ENCODE peak calls at places on chromosome 15, in six cellular contexts. P is HL-60, M is sigmoid colon, S is GM23338, K is prostate gland, V is esophagus muscularis mucosa. F is an unnamed sample.

GRCh38 chr15:62945063-62945462 is 97.5 kb upstream of the TPM1 start:
- DNase-seq in V (no peak), M (peak; percentile 54), P (no peak), S (no peak), K (no peak), F (no peak)

GRCh38 chr15:37095993-37096877 is 4.1 kb downstream of the MEIS2 start:
- DNase-seq in S (peak; percentile 52), P (no peak), M (peak; percentile 81), V (no peak), K (no peak), F (no peak)

GRCh38 chr15:34584321-34584668 is 844 bp upstream of the GOLGA8B start:
- DNase-seq in K (no peak), M (no peak), S (peak; percentile 22), P (no peak), V (no peak), F (no peak)

GRCh38 chr15:99209326-99209725 is 40.1 kb downstream of the TTC23 start:
- DNase-seq in V (no peak), M (no peak), S (no peak), P (no peak), K (no peak), F (no peak)

GRCh38 chr15:67144609-67145306 is 79.4 kb downstream of the SMAD3 start:
- DNase-seq in P (peak; percentile 64), M (peak; percentile 45), V (no peak), S (peak; percentile 78), K (no peak), F (no peak)

GRCh38 chr15:74907277-74907870 is 723 bp upstream of the FAM219B start:
- DNase-seq in S (no peak), K (no peak), M (no peak), V (no peak), P (no peak), F (no peak)

GRCh38 chr15:77187751-77188464 is 117.0 kb upstream of the TSPAN3 start:
- DNase-seq in P (peak; percentile 38), K (no peak), M (no peak), V (no peak), S (no peak), F (no peak)

GRCh38 chr15:25844542-25844941 is 18.6 kb downstream of the ATP10A start:
- DNase-seq in K (no peak), P (no peak), S (no peak), M (no peak), V (peak; percentile 88), F (no peak)

GRCh38 chr15:83092309-83092976 is 15.0 kb upstream of the TM6SF1 start:
- DNase-seq in M (peak; percentile 73), K (no peak), V (no peak), P (peak; percentile 28), S (no peak), F (no peak)

GRCh38 chr15:45114751-45115085 is 592 bp downstream of the DUOXA2 start:
- DNase-seq in P (no peak), S (no peak), K (no peak), M (no peak), V (no peak), F (no peak)

GRCh38 chr15:68224546-68225250 is 4.8 kb downstream of the CLN6 start:
- DNase-seq in V (peak; percentile 72), K (peak; percentile 1), M (no peak), S (no peak), P (peak; percentile 60), F (peak; percentile 58)

GRCh38 chr15:99051308-99051707 is 43.7 kb upstream of the PGPEP1L start:
- DNase-seq in K (no peak), M (no peak), P (no peak), V (peak; percentile 70), S (no peak), F (peak; percentile 40)

GRCh38 chr15:23823508-23823907 is 136.4 kb upstream of the NDN start:
- DNase-seq in V (no peak), K (no peak), S (peak; percentile 88), M (no peak), P (no peak), F (no peak)

GRCh38 chr15:66252411-66253295 is 897 bp downstream of the MEGF11 start:
- DNase-seq in K (peak; percentile 33), P (no peak), S (peak; percentile 78), M (peak; percentile 70), V (no peak), F (no peak)

GRCh38 chr15:94075349-94075748 is 156.0 kb upstream of the MCTP2 start:
- DNase-seq in K (no peak), V (peak; percentile 95), M (peak; percentile 94), P (no peak), S (no peak), F (peak; percentile 87)

GRCh38 chr15:29968099-29968892 is 114.5 kb upstream of the GOLGA8J start:
- DNase-seq in P (peak; percentile 0), K (no peak), M (no peak), V (no peak), S (peak; percentile 60), F (no peak)

GRCh38 chr15:33201376-33202189 is 7.1 kb upstream of the FMN1 start:
- DNase-seq in M (no peak), S (peak; percentile 77), P (peak; percentile 35), V (peak; percentile 89), K (no peak), F (no peak)

GRCh38 chr15:84653584-84653909 is 536 bp downstream of the WDR73 start:
- DNase-seq in S (no peak), K (no peak), M (no peak), P (no peak), V (no peak), F (no peak)

GRCh38 chr15:76566276-76566675 is 229.7 kb downstream of the ISL2 start:
- DNase-seq in K (no peak), M (no peak), V (no peak), P (no peak), S (no peak), F (no peak)

GRCh38 chr15:59762558-59762957 is 73.4 kb upstream of the BNIP2 start:
- DNase-seq in V (no peak), P (no peak), K (no peak), M (no peak), S (peak; percentile 64), F (no peak)

GRCh38 chr15:28922712-28923012 is 36.9 kb downstream of the APBA2 start:
- DNase-seq in K (no peak), M (no peak), S (no peak), P (no peak), V (no peak), F (peak; percentile 40)

GRCh38 chr15:101795455-101795854 is 7.9 kb upstream of the OR4F6 start:
- DNase-seq in S (no peak), V (no peak), P (no peak), K (no peak), M (no peak), F (no peak)

GRCh38 chr15:48602358-48603122 is 43.0 kb downstream of the FBN1 start:
- DNase-seq in P (no peak), V (no peak), S (peak; percentile 8), M (no peak), K (no peak), F (no peak)

GRCh38 chr15:86773766-86774165 is 694.1 kb downstream of the AGBL1 start:
- DNase-seq in M (no peak), K (no peak), V (no peak), S (peak; percentile 1), P (no peak), F (no peak)

GRCh38 chr15:45573961-45574629 is 13.1 kb upstream of the BLOC1S6 start:
- DNase-seq in K (no peak), M (no peak), V (no peak), S (peak; percentile 70), P (no peak), F (no peak)

GRCh38 chr15:52682776-52683175 is 3.6 kb upstream of the ATOSA start:
- DNase-seq in M (no peak), V (no peak), S (no peak), K (no peak), P (no peak), F (no peak)

GRCh38 chr15:32852771-32853170 is 135.0 kb downstream of the GREM1 start:
- DNase-seq in P (no peak), K (no peak), V (no peak), S (no peak), M (no peak), F (no peak)

GRCh38 chr15:34648335-34648631 is 64.8 kb upstream of the GOLGA8B start:
- DNase-seq in P (no peak), V (no peak), K (no peak), S (no peak), M (no peak), F (no peak)

GRCh38 chr15:40914486-40914885 is 14.7 kb upstream of the DLL4 start:
- DNase-seq in S (peak; percentile 63), K (no peak), V (no peak), P (no peak), M (no peak), F (no peak)
- TF ChIP-seq CTCF in S (peak; percentile 63), K (no peak), V (no peak), P (no peak), M (no peak), F (no peak)

GRCh38 chr15:89115547-89115946 is 27.3 kb downstream of the ABHD2 start:
- DNase-seq in S (peak; percentile 50), M (no peak), V (no peak), K (peak; percentile 73), P (no peak), F (no peak)
- TF ChIP-seq POLR2AphosphoS5 in S (no peak), M (no peak), V (no peak), K (peak; percentile 76), P (no peak), F (no peak)

GRCh38 chr15:65081758-65082157 is 5.2 kb downstream of the KBTBD13 start:
- DNase-seq in M (no peak), P (no peak), S (no peak), V (no peak), K (no peak), F (no peak)
- H3K27ac ChIP-seq in M (peak overlapping the region; percentile 61), P (no peak overlapping the region), S (no peak overlapping the region), V (peak overlapping the region; percentile 96), K (peak overlapping the region; percentile 49), F (no peak overlapping the region)

DNA sequence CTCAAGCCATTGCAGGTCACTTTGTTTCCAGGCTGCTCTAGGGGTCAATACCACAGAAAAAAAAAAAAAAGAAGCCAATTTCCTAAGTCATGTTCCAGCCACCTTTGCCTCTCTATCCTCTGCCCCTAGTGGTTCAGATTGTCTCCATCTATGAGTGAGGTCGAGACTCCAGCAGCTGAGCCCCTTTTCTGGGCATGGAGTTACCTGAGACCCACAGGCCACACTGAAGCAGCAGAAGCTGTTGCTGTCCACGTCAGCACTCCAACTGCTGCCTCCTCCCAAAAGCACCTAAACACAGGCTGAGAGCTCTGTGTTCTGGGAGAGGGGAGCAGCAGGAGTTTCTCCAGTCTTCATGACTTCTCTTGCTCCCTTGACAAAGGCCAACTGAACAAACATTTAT is 355.7 kb downstream of the RSL24D1 start:
- DNase-seq in K (no peak), S (peak; percentile 24), P (no peak), M (no peak), V (no peak), F (no peak)
- TF ChIP-seq CTCF in K (no peak), S (no peak), P (no peak), M (no peak), V (no peak), F (no peak)